ENCODE peak calls at places on chromosomes 3 and 15, in seven cellular contexts. One of them, this sample, is unnamed.

GRCh38 chr3:98812851-98813374 is 49.8 kb downstream of the ST3GAL6 start:
- DNase-seq in GM12878: no peak
- DNase-seq in HepG2: peak; percentile 82
- DNase-seq in HCT116: no peak
- DNase-seq in HEK293T: peak; percentile 32
- DNase-seq in H1: no peak
- DNase-seq in K562: peak; percentile 9
- DNase-seq in this sample: no peak

GRCh38 chr15:50828610-50829206 is 63.2 kb upstream of the SPPL2A start:
- DNase-seq in GM12878: no peak
- DNase-seq in HCT116: peak; percentile 27
- DNase-seq in HEK293T: peak; percentile 22
- DNase-seq in H1: no peak
- DNase-seq in HepG2: peak; percentile 70
- DNase-seq in K562: no peak
- DNase-seq in this sample: no peak

GRCh38 chr3:148023994-148024393 is 614.8 kb downstream of the ZIC1 start:
- DNase-seq in GM12878: no peak
- DNase-seq in H1: no peak
- DNase-seq in K562: no peak
- DNase-seq in HepG2: no peak
- DNase-seq in HEK293T: no peak
- DNase-seq in HCT116: no peak
- DNase-seq in this sample: no peak

GRCh38 chr15:31271706-31272557 is 54.7 kb upstream of the KLF13 start:
- DNase-seq in GM12878: no peak
- DNase-seq in H1: peak; percentile 30
- DNase-seq in HCT116: no peak
- DNase-seq in HepG2: no peak
- DNase-seq in HEK293T: no peak
- DNase-seq in K562: no peak
- DNase-seq in this sample: peak; percentile 5

GRCh38 chr3:38992117-38992779 is 59.5 kb downstream of the SCN11A start:
- DNase-seq in K562: no peak
- DNase-seq in HepG2: no peak
- DNase-seq in HEK293T: no peak
- DNase-seq in HCT116: no peak
- DNase-seq in GM12878: no peak
- DNase-seq in H1: no peak
- DNase-seq in this sample: no peak

GRCh38 chr3:101381809-101382208 is 61.4 kb upstream of the IMPG2 start:
- DNase-seq in K562: peak; percentile 8
- DNase-seq in H1: no peak
- DNase-seq in HepG2: peak; percentile 23
- DNase-seq in HEK293T: peak; percentile 47
- DNase-seq in GM12878: no peak
- DNase-seq in HCT116: peak; percentile 6
- DNase-seq in this sample: no peak

GRCh38 chr15:39127151-39127815 is 453.6 kb upstream of the THBS1 start:
- DNase-seq in HepG2: no peak
- DNase-seq in H1: no peak
- DNase-seq in K562: no peak
- DNase-seq in HEK293T: no peak
- DNase-seq in HCT116: no peak
- DNase-seq in GM12878: no peak
- DNase-seq in this sample: no peak

GRCh38 chr15:75153084-75153483 is 48.6 kb upstream of the C15orf39 start:
- DNase-seq in HCT116: peak; percentile 73
- DNase-seq in K562: peak; percentile 81
- DNase-seq in GM12878: no peak
- DNase-seq in H1: no peak
- DNase-seq in HEK293T: peak; percentile 68
- DNase-seq in HepG2: peak; percentile 82
- DNase-seq in this sample: no peak

GRCh38 chr3:83216919-83217594 is 1455.6 kb upstream of the GBE1 start:
- DNase-seq in H1: no peak
- DNase-seq in HEK293T: no peak
- DNase-seq in HepG2: no peak
- DNase-seq in HCT116: no peak
- DNase-seq in GM12878: no peak
- DNase-seq in K562: no peak
- DNase-seq in this sample: peak; percentile 10

GRCh38 chr3:144185291-144185690 is 213.7 kb downstream of the DIPK2A start:
- DNase-seq in HCT116: no peak
- DNase-seq in HepG2: no peak
- DNase-seq in K562: no peak
- DNase-seq in H1: no peak
- DNase-seq in GM12878: no peak
- DNase-seq in HEK293T: no peak
- DNase-seq in this sample: no peak

GRCh38 chr3:138494607-138494929 is 60.2 kb downstream of the ESYT3 start:
- DNase-seq in GM12878: no peak
- DNase-seq in HEK293T: no peak
- DNase-seq in HepG2: no peak
- DNase-seq in H1: no peak
- DNase-seq in K562: no peak
- DNase-seq in HCT116: no peak
- DNase-seq in this sample: no peak

GRCh38 chr3:46668116-46668515 is 25.4 kb downstream of the ALS2CL start:
- DNase-seq in HCT116: no peak
- DNase-seq in H1: no peak
- DNase-seq in GM12878: no peak
- DNase-seq in K562: no peak
- DNase-seq in HEK293T: no peak
- DNase-seq in HepG2: no peak
- DNase-seq in this sample: peak; percentile 8

GRCh38 chr15:89963301-89964288 is 37.5 kb upstream of the ZNF710 start:
- DNase-seq in H1: no peak
- DNase-seq in HCT116: no peak
- DNase-seq in HEK293T: no peak
- DNase-seq in GM12878: no peak
- DNase-seq in K562: no peak
- DNase-seq in HepG2: no peak
- DNase-seq in this sample: no peak

GRCh38 chr15:49154359-49154758 is 1.0 kb downstream of the COPS2 start:
- DNase-seq in HepG2: no peak
- DNase-seq in H1: no peak
- DNase-seq in HEK293T: no peak
- DNase-seq in GM12878: no peak
- DNase-seq in HCT116: no peak
- DNase-seq in K562: no peak
- DNase-seq in this sample: no peak

GRCh38 chr15:77840962-77841361 is 208.2 kb upstream of the LINGO1 start:
- DNase-seq in HEK293T: no peak
- DNase-seq in GM12878: no peak
- DNase-seq in K562: no peak
- DNase-seq in HepG2: no peak
- DNase-seq in HCT116: no peak
- DNase-seq in H1: no peak
- DNase-seq in this sample: no peak

GRCh38 chr15:77846360-77846759 is 213.6 kb upstream of the LINGO1 start:
- DNase-seq in GM12878: no peak
- DNase-seq in HCT116: no peak
- DNase-seq in K562: no peak
- DNase-seq in H1: no peak
- DNase-seq in HEK293T: no peak
- DNase-seq in HepG2: no peak
- DNase-seq in this sample: no peak

GRCh38 chr15:77841376-77841775 is 208.7 kb upstream of the LINGO1 start:
- DNase-seq in GM12878: no peak
- DNase-seq in HEK293T: no peak
- DNase-seq in HepG2: no peak
- DNase-seq in HCT116: no peak
- DNase-seq in H1: no peak
- DNase-seq in K562: no peak
- DNase-seq in this sample: no peak

GRCh38 chr15:77839970-77840609 is 207.4 kb upstream of the LINGO1 start:
- DNase-seq in HepG2: no peak
- DNase-seq in GM12878: no peak
- DNase-seq in H1: no peak
- DNase-seq in HEK293T: no peak
- DNase-seq in K562: no peak
- DNase-seq in HCT116: no peak
- DNase-seq in this sample: no peak

GRCh38 chr15:77844798-77845446 is 212.2 kb upstream of the LINGO1 start:
- DNase-seq in HCT116: no peak
- DNase-seq in GM12878: no peak
- DNase-seq in HepG2: no peak
- DNase-seq in K562: no peak
- DNase-seq in HEK293T: no peak
- DNase-seq in H1: no peak
- DNase-seq in this sample: no peak
- TF ChIP-seq SP1 in HCT116: no peak
- TF ChIP-seq SP1 in GM12878: no peak
- TF ChIP-seq SP1 in HepG2: no peak
- TF ChIP-seq SP1 in K562: no peak
- TF ChIP-seq SP1 in HEK293T: no peak
- TF ChIP-seq SP1 in H1: no peak
- TF ChIP-seq SP1 in this sample: no peak

GRCh38 chr15:77421370-77421700 is 647 bp downstream of the HMG20A start:
- DNase-seq in HCT116: no peak
- DNase-seq in K562: no peak
- DNase-seq in H1: no peak
- DNase-seq in GM12878: no peak
- DNase-seq in HEK293T: no peak
- DNase-seq in HepG2: peak; percentile 15
- DNase-seq in this sample: no peak
- TF ChIP-seq SP1 in HCT116: no peak
- TF ChIP-seq SP1 in K562: no peak
- TF ChIP-seq SP1 in H1: no peak
- TF ChIP-seq SP1 in GM12878: no peak
- TF ChIP-seq SP1 in HEK293T: no peak
- TF ChIP-seq SP1 in HepG2: no peak
- TF ChIP-seq SP1 in this sample: no peak

GRCh38 chr3:48236531-48236930 is 4.4 kb upstream of the ZNF589 start:
- DNase-seq in HCT116: no peak
- DNase-seq in H1: no peak
- DNase-seq in K562: no peak
- DNase-seq in HEK293T: no peak
- DNase-seq in HepG2: peak; percentile 54
- DNase-seq in GM12878: no peak
- DNase-seq in this sample: no peak

GRCh38 chr3:48226959-48227358 is 3.7 kb downstream of the CAMP start:
- DNase-seq in K562: no peak
- DNase-seq in HEK293T: no peak
- DNase-seq in H1: no peak
- DNase-seq in HepG2: no peak
- DNase-seq in GM12878: no peak
- DNase-seq in HCT116: no peak
- DNase-seq in this sample: no peak

GRCh38 chr3:48233542-48233941 is 7.4 kb upstream of the ZNF589 start:
- DNase-seq in HCT116: no peak
- DNase-seq in GM12878: no peak
- DNase-seq in H1: no peak
- DNase-seq in HEK293T: no peak
- DNase-seq in HepG2: no peak
- DNase-seq in K562: no peak
- DNase-seq in this sample: no peak

GRCh38 chr3:48232232-48232631 is 8.7 kb upstream of the ZNF589 start:
- DNase-seq in HEK293T: no peak
- DNase-seq in K562: no peak
- DNase-seq in GM12878: no peak
- DNase-seq in H1: no peak
- DNase-seq in HCT116: no peak
- DNase-seq in HepG2: no peak
- DNase-seq in this sample: no peak

DNA sequence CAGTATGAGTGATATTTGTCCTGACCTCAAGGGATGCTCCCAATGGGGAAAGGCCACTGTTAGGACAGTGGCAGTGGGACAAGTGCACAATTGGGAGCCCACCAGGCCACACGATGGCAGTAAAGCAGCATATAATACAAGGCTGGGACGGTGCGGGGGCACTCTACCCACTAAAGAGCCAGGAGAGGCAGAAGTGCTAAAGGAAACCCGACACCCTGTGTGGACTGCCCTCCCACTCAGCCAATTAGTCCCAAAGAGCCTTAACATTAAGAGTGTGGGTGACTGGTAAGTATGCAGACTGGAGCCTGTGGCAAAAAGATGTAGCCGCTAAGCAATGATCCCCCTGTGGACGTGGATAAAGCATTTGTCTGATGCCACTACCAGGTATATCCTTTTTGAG is 8.2 kb upstream of the ZNF589 start:
- DNase-seq in HEK293T: peak; percentile 82
- DNase-seq in HepG2: peak; percentile 76
- DNase-seq in K562: peak; percentile 61
- DNase-seq in H1: peak; percentile 72
- DNase-seq in HCT116: peak; percentile 74
- DNase-seq in GM12878: peak; percentile 63
- DNase-seq in this sample: peak; percentile 86
- TF ChIP-seq SP1 in HEK293T: no peak
- TF ChIP-seq SP1 in HepG2: no peak
- TF ChIP-seq SP1 in K562: no peak
- TF ChIP-seq SP1 in H1: no peak
- TF ChIP-seq SP1 in HCT116: peak; percentile 50
- TF ChIP-seq SP1 in GM12878: no peak
- TF ChIP-seq SP1 in this sample: no peak

GRCh38 chr3:21750831-21751391 is at the start of gene ZNF385D:
- DNase-seq in H1: peak; percentile 80
- DNase-seq in K562: no peak
- DNase-seq in HepG2: no peak
- DNase-seq in HEK293T: peak; percentile 24
- DNase-seq in GM12878: no peak
- DNase-seq in HCT116: no peak
- DNase-seq in this sample: peak; percentile 85

GRCh38 chr3:21750291-21750690 is 719 bp downstream of the ZNF385D start:
- DNase-seq in GM12878: no peak
- DNase-seq in HepG2: no peak
- DNase-seq in HCT116: no peak
- DNase-seq in K562: no peak
- DNase-seq in H1: no peak
- DNase-seq in HEK293T: no peak
- DNase-seq in this sample: no peak

GRCh38 chr3:21754839-21755238 is 3.8 kb upstream of the ZNF385D start:
- DNase-seq in GM12878: no peak
- DNase-seq in HepG2: no peak
- DNase-seq in HCT116: no peak
- DNase-seq in H1: no peak
- DNase-seq in K562: no peak
- DNase-seq in HEK293T: no peak
- DNase-seq in this sample: no peak

GRCh38 chr3:21751891-21752290 is 881 bp upstream of the ZNF385D start:
- DNase-seq in HepG2: no peak
- DNase-seq in GM12878: no peak
- DNase-seq in HEK293T: no peak
- DNase-seq in HCT116: no peak
- DNase-seq in H1: no peak
- DNase-seq in K562: no peak
- DNase-seq in this sample: no peak

DNA sequence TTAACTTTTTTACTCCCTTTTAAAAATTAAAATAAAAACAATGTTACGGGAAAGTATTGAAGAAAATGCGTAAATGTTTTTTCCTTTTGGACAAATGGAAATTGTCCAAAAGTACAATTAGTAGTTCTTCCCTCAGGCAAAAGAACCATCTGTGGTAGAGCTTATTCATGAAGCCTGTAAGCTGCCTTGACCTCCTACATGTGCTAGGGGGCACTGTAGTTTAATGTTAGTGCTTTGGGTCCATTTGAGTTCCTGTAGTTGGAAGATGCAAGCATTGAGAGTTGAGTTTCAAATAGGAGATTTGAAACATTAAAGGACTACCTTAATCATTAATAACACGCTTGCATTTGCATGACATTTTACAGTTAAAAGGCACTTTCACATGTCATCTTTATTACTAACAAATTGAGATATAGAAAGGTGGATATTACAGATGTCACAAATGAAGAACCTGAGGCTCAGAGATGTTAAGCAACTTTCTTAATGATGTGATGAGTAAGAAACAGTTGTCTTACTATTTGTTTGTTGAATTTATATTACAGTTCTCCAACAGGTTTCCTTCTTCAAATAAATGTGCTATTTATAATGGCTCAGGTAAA is 1.8 kb upstream of the ZNF385D start:
- DNase-seq in HEK293T: peak; percentile 30
- DNase-seq in K562: no peak
- DNase-seq in GM12878: no peak
- DNase-seq in H1: no peak
- DNase-seq in HCT116: no peak
- DNase-seq in HepG2: peak; percentile 2
- DNase-seq in this sample: no peak
- TF ChIP-seq SP1 in HEK293T: no peak
- TF ChIP-seq SP1 in K562: no peak
- TF ChIP-seq SP1 in GM12878: no peak
- TF ChIP-seq SP1 in H1: no peak
- TF ChIP-seq SP1 in HCT116: no peak
- TF ChIP-seq SP1 in HepG2: no peak
- TF ChIP-seq SP1 in this sample: no peak